ENCODE peak calls at places on chromosomes 11 and 22, in nine cellular contexts. One of them, this sample, is unnamed.
A peak's percentile ranks its signal among the peaks of the same experiment; 100 is the strongest.

GRCh38 chr11:118283756-118284350 is 19.8 kb upstream of the MPZL2 start:
- DNase-seq in skeletal muscle cell: no peak
- DNase-seq in ovary: no peak
- DNase-seq in dorsolateral prefrontal cortex: no peak
- DNase-seq in SJSA1: no peak
- DNase-seq in gastrocnemius medialis: no peak
- DNase-seq in suprapubic skin: no peak
- DNase-seq in effector memory CD4-positive, alpha-beta T cell: no peak
- DNase-seq in bronchial epithelial cell: no peak
- DNase-seq in this sample: no peak

GRCh38 chr11:80925291-80925690 is 1484.5 kb upstream of the TENM4 start:
- DNase-seq in SJSA1: no peak
- DNase-seq in skeletal muscle cell: no peak
- DNase-seq in effector memory CD4-positive, alpha-beta T cell: no peak
- DNase-seq in bronchial epithelial cell: peak; percentile 15
- DNase-seq in gastrocnemius medialis: no peak
- DNase-seq in ovary: no peak
- DNase-seq in suprapubic skin: no peak
- DNase-seq in dorsolateral prefrontal cortex: no peak
- DNase-seq in this sample: no peak

GRCh38 chr11:67286621-67287333 is 2.3 kb upstream of the ANKRD13D start:
- DNase-seq in SJSA1: no peak
- DNase-seq in effector memory CD4-positive, alpha-beta T cell: no peak
- DNase-seq in skeletal muscle cell: no peak
- DNase-seq in ovary: no peak
- DNase-seq in dorsolateral prefrontal cortex: no peak
- DNase-seq in bronchial epithelial cell: no peak
- DNase-seq in suprapubic skin: no peak
- DNase-seq in gastrocnemius medialis: no peak
- DNase-seq in this sample: no peak

GRCh38 chr11:15636520-15637065 is 521.9 kb downstream of the INSC start:
- DNase-seq in bronchial epithelial cell: no peak
- DNase-seq in gastrocnemius medialis: no peak
- DNase-seq in ovary: no peak
- DNase-seq in dorsolateral prefrontal cortex: no peak
- DNase-seq in suprapubic skin: no peak
- DNase-seq in effector memory CD4-positive, alpha-beta T cell: no peak
- DNase-seq in SJSA1: no peak
- DNase-seq in skeletal muscle cell: no peak
- DNase-seq in this sample: no peak

GRCh38 chr11:8863838-8864237 is 47.2 kb upstream of the AKIP1 start:
- DNase-seq in effector memory CD4-positive, alpha-beta T cell: no peak
- DNase-seq in bronchial epithelial cell: peak; percentile 78
- DNase-seq in gastrocnemius medialis: no peak
- DNase-seq in suprapubic skin: no peak
- DNase-seq in ovary: no peak
- DNase-seq in SJSA1: no peak
- DNase-seq in dorsolateral prefrontal cortex: no peak
- DNase-seq in skeletal muscle cell: peak; percentile 36
- DNase-seq in this sample: peak; percentile 81

GRCh38 chr11:46383404-46383758 is 1.9 kb downstream of the MDK start:
- DNase-seq in ovary: no peak
- DNase-seq in SJSA1: no peak
- DNase-seq in effector memory CD4-positive, alpha-beta T cell: no peak
- DNase-seq in gastrocnemius medialis: no peak
- DNase-seq in suprapubic skin: no peak
- DNase-seq in dorsolateral prefrontal cortex: no peak
- DNase-seq in bronchial epithelial cell: no peak
- DNase-seq in skeletal muscle cell: no peak
- DNase-seq in this sample: no peak

GRCh38 chr11:85835729-85836128 is 19.5 kb upstream of the CCDC83 start:
- DNase-seq in bronchial epithelial cell: no peak
- DNase-seq in suprapubic skin: no peak
- DNase-seq in dorsolateral prefrontal cortex: no peak
- DNase-seq in effector memory CD4-positive, alpha-beta T cell: no peak
- DNase-seq in skeletal muscle cell: no peak
- DNase-seq in gastrocnemius medialis: no peak
- DNase-seq in SJSA1: no peak
- DNase-seq in ovary: no peak
- DNase-seq in this sample: no peak

GRCh38 chr11:115925568-115925904 is 421.3 kb upstream of the CADM1 start:
- DNase-seq in gastrocnemius medialis: no peak
- DNase-seq in dorsolateral prefrontal cortex: no peak
- DNase-seq in bronchial epithelial cell: no peak
- DNase-seq in skeletal muscle cell: no peak
- DNase-seq in effector memory CD4-positive, alpha-beta T cell: no peak
- DNase-seq in suprapubic skin: no peak
- DNase-seq in SJSA1: no peak
- DNase-seq in ovary: no peak
- DNase-seq in this sample: no peak

GRCh38 chr11:28899706-28900105 is 791.5 kb downstream of the METTL15 start:
- DNase-seq in suprapubic skin: no peak
- DNase-seq in effector memory CD4-positive, alpha-beta T cell: no peak
- DNase-seq in skeletal muscle cell: no peak
- DNase-seq in dorsolateral prefrontal cortex: no peak
- DNase-seq in ovary: no peak
- DNase-seq in gastrocnemius medialis: no peak
- DNase-seq in SJSA1: no peak
- DNase-seq in bronchial epithelial cell: no peak
- DNase-seq in this sample: peak; percentile 8

GRCh38 chr11:91755526-91755925 is 469.1 kb upstream of the FAT3 start:
- DNase-seq in suprapubic skin: no peak
- DNase-seq in bronchial epithelial cell: no peak
- DNase-seq in effector memory CD4-positive, alpha-beta T cell: no peak
- DNase-seq in gastrocnemius medialis: no peak
- DNase-seq in ovary: no peak
- DNase-seq in skeletal muscle cell: no peak
- DNase-seq in SJSA1: no peak
- DNase-seq in dorsolateral prefrontal cortex: no peak
- DNase-seq in this sample: no peak

GRCh38 chr11:74840486-74840885 is 91.8 kb downstream of the RNF169 start:
- DNase-seq in bronchial epithelial cell: no peak
- DNase-seq in SJSA1: no peak
- DNase-seq in effector memory CD4-positive, alpha-beta T cell: no peak
- DNase-seq in suprapubic skin: no peak
- DNase-seq in skeletal muscle cell: no peak
- DNase-seq in ovary: no peak
- DNase-seq in dorsolateral prefrontal cortex: no peak
- DNase-seq in gastrocnemius medialis: no peak
- DNase-seq in this sample: no peak

GRCh38 chr22:41075946-41076345 is 16.4 kb upstream of the EP300 start:
- DNase-seq in effector memory CD4-positive, alpha-beta T cell: no peak
- DNase-seq in dorsolateral prefrontal cortex: no peak
- DNase-seq in ovary: no peak
- DNase-seq in suprapubic skin: peak; percentile 40
- DNase-seq in gastrocnemius medialis: no peak
- DNase-seq in bronchial epithelial cell: no peak
- DNase-seq in skeletal muscle cell: no peak
- DNase-seq in SJSA1: no peak
- DNase-seq in this sample: no peak

GRCh38 chr11:102493524-102493923 is 37.0 kb downstream of the MMP7 start:
- DNase-seq in skeletal muscle cell: no peak
- DNase-seq in bronchial epithelial cell: no peak
- DNase-seq in gastrocnemius medialis: no peak
- DNase-seq in SJSA1: no peak
- DNase-seq in ovary: no peak
- DNase-seq in dorsolateral prefrontal cortex: no peak
- DNase-seq in suprapubic skin: no peak
- DNase-seq in effector memory CD4-positive, alpha-beta T cell: no peak
- DNase-seq in this sample: no peak

GRCh38 chr11:68328374-68329091 is 16.1 kb downstream of the LRP5 start:
- DNase-seq in suprapubic skin: no peak
- DNase-seq in skeletal muscle cell: no peak
- DNase-seq in dorsolateral prefrontal cortex: no peak
- DNase-seq in SJSA1: peak; percentile 71
- DNase-seq in gastrocnemius medialis: no peak
- DNase-seq in effector memory CD4-positive, alpha-beta T cell: no peak
- DNase-seq in bronchial epithelial cell: no peak
- DNase-seq in ovary: no peak
- DNase-seq in this sample: peak; percentile 56

GRCh38 chr11:11841121-11841604 is 609 bp upstream of the USP47 start:
- DNase-seq in bronchial epithelial cell: no peak
- DNase-seq in effector memory CD4-positive, alpha-beta T cell: no peak
- DNase-seq in gastrocnemius medialis: peak; percentile 28
- DNase-seq in ovary: no peak
- DNase-seq in skeletal muscle cell: no peak
- DNase-seq in suprapubic skin: no peak
- DNase-seq in SJSA1: peak; percentile 45
- DNase-seq in dorsolateral prefrontal cortex: peak; percentile 51
- DNase-seq in this sample: peak; percentile 47

GRCh38 chr11:6319879-6320410 is 356 bp downstream of the CAVIN3 start:
- DNase-seq in SJSA1: peak; percentile 91
- DNase-seq in suprapubic skin: peak; percentile 95
- DNase-seq in skeletal muscle cell: peak; percentile 84
- DNase-seq in gastrocnemius medialis: peak; percentile 85
- DNase-seq in ovary: peak; percentile 90
- DNase-seq in dorsolateral prefrontal cortex: peak; percentile 34
- DNase-seq in effector memory CD4-positive, alpha-beta T cell: no peak
- DNase-seq in bronchial epithelial cell: peak; percentile 83
- DNase-seq in this sample: peak; percentile 96

GRCh38 chr11:79592441-79593223 is 151.8 kb upstream of the TENM4 start:
- DNase-seq in SJSA1: no peak
- DNase-seq in effector memory CD4-positive, alpha-beta T cell: no peak
- DNase-seq in dorsolateral prefrontal cortex: no peak
- DNase-seq in bronchial epithelial cell: no peak
- DNase-seq in skeletal muscle cell: no peak
- DNase-seq in gastrocnemius medialis: no peak
- DNase-seq in ovary: no peak
- DNase-seq in suprapubic skin: no peak
- DNase-seq in this sample: no peak

DNA sequence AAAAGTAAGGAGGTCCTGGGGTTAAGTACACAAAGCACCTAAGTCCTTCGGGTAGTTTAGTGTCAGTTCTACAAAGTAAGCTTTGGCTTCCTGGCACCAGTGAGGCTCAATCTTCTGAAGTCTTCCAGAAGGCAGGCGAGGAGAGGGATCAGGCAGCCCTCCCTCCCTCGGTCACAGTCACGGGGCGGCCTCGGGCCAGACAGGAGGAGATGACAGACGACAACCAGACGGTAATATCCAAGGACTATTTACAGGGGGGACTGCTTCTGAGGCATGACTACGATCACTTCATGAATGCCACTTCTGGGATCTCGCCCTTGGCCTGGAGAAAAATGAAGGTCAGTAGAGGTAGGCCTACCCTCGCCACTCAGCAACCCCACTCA is 378 bp upstream of the TMEM223 start:
- DNase-seq in bronchial epithelial cell: no peak
- DNase-seq in SJSA1: no peak
- DNase-seq in skeletal muscle cell: no peak
- DNase-seq in effector memory CD4-positive, alpha-beta T cell: no peak
- DNase-seq in ovary: no peak
- DNase-seq in gastrocnemius medialis: no peak
- DNase-seq in suprapubic skin: no peak
- DNase-seq in dorsolateral prefrontal cortex: no peak
- DNase-seq in this sample: no peak
- H3K4me3 ChIP-seq in bronchial epithelial cell: no peak overlapping the region
- H3K4me3 ChIP-seq in SJSA1: peak overlapping the region; percentile 84
- H3K4me3 ChIP-seq in skeletal muscle cell: peak overlapping the region; percentile 77
- H3K4me3 ChIP-seq in effector memory CD4-positive, alpha-beta T cell: peak overlapping the region; percentile 90
- H3K4me3 ChIP-seq in ovary: peak overlapping the region; percentile 83
- H3K4me3 ChIP-seq in gastrocnemius medialis: peak overlapping the region; percentile 88
- H3K4me3 ChIP-seq in suprapubic skin: peak overlapping the region; percentile 92
- H3K4me3 ChIP-seq in dorsolateral prefrontal cortex: peak overlapping the region; percentile 80
- H3K4me3 ChIP-seq in this sample: no peak overlapping the region

DNA sequence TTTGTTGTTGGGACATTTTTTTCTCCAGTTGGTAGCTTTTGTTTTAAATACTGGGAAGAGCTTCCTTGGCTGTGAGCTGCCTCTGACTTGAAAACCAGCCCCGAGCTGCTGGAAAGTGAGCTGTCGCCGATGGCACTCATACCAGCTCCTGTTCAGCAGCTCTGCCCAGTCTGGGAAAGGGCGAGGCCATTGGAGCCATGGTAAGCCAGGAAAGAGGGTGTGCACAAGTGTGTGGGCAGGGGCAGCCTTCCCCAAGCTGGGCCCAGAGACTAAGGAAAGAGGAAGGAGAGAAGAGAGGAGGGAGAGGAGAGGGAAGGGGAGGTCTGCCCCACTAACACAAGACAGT is 3.2 kb upstream of the FLI1 start:
- DNase-seq in ovary: no peak
- DNase-seq in bronchial epithelial cell: peak; percentile 38
- DNase-seq in SJSA1: no peak
- DNase-seq in gastrocnemius medialis: no peak
- DNase-seq in skeletal muscle cell: no peak
- DNase-seq in suprapubic skin: no peak
- DNase-seq in effector memory CD4-positive, alpha-beta T cell: no peak
- DNase-seq in dorsolateral prefrontal cortex: no peak
- DNase-seq in this sample: no peak
- H3K4me3 ChIP-seq in ovary: no peak overlapping the region
- H3K4me3 ChIP-seq in bronchial epithelial cell: no peak overlapping the region
- H3K4me3 ChIP-seq in SJSA1: no peak overlapping the region
- H3K4me3 ChIP-seq in gastrocnemius medialis: peak overlapping the region; percentile 38
- H3K4me3 ChIP-seq in skeletal muscle cell: no peak overlapping the region
- H3K4me3 ChIP-seq in suprapubic skin: peak overlapping the region; percentile 35
- H3K4me3 ChIP-seq in effector memory CD4-positive, alpha-beta T cell: no peak overlapping the region
- H3K4me3 ChIP-seq in dorsolateral prefrontal cortex: peak overlapping the region; percentile 32
- H3K4me3 ChIP-seq in this sample: no peak overlapping the region

GRCh38 chr22:35870517-35871275 is 153.0 kb downstream of the APOL5 start:
- DNase-seq in skeletal muscle cell: no peak
- DNase-seq in SJSA1: no peak
- DNase-seq in suprapubic skin: no peak
- DNase-seq in bronchial epithelial cell: no peak
- DNase-seq in dorsolateral prefrontal cortex: no peak
- DNase-seq in effector memory CD4-positive, alpha-beta T cell: no peak
- DNase-seq in gastrocnemius medialis: no peak
- DNase-seq in ovary: no peak
- DNase-seq in this sample: no peak
- H3K4me3 ChIP-seq in skeletal muscle cell: no peak overlapping the region
- H3K4me3 ChIP-seq in SJSA1: no peak overlapping the region
- H3K4me3 ChIP-seq in suprapubic skin: no peak overlapping the region
- H3K4me3 ChIP-seq in bronchial epithelial cell: no peak overlapping the region
- H3K4me3 ChIP-seq in dorsolateral prefrontal cortex: no peak overlapping the region
- H3K4me3 ChIP-seq in effector memory CD4-positive, alpha-beta T cell: no peak overlapping the region
- H3K4me3 ChIP-seq in gastrocnemius medialis: no peak overlapping the region
- H3K4me3 ChIP-seq in ovary: no peak overlapping the region
- H3K4me3 ChIP-seq in this sample: no peak overlapping the region

GRCh38 chr22:35317680-35318290 is 18.1 kb downstream of the TOM1 start:
- DNase-seq in dorsolateral prefrontal cortex: no peak
- DNase-seq in effector memory CD4-positive, alpha-beta T cell: no peak
- DNase-seq in bronchial epithelial cell: no peak
- DNase-seq in SJSA1: no peak
- DNase-seq in suprapubic skin: no peak
- DNase-seq in ovary: no peak
- DNase-seq in skeletal muscle cell: no peak
- DNase-seq in gastrocnemius medialis: no peak
- DNase-seq in this sample: no peak
- H3K4me3 ChIP-seq in dorsolateral prefrontal cortex: no peak overlapping the region
- H3K4me3 ChIP-seq in effector memory CD4-positive, alpha-beta T cell: no peak overlapping the region
- H3K4me3 ChIP-seq in bronchial epithelial cell: no peak overlapping the region
- H3K4me3 ChIP-seq in SJSA1: no peak overlapping the region
- H3K4me3 ChIP-seq in suprapubic skin: no peak overlapping the region
- H3K4me3 ChIP-seq in ovary: no peak overlapping the region
- H3K4me3 ChIP-seq in skeletal muscle cell: no peak overlapping the region
- H3K4me3 ChIP-seq in gastrocnemius medialis: no peak overlapping the region
- H3K4me3 ChIP-seq in this sample: no peak overlapping the region

This sample was measured in cardiac fibroblast.